ENCODE peak calls at places on chromosome 1, in eight cellular contexts. U is T-helper 2 cell; J is activated naive CD4-positive, alpha-beta T cell treated with anti-CD3 and anti-CD28 coated beads, Interleukin-2, amount 10 ng/mL, durations not matched to agents 7 days and 5 days; H is activated CD8-positive, alpha-beta memory T cell treated with anti-CD3 and anti-CD28 coated beads for 24 hours; O is CD4-positive, CD25-positive, alpha-beta regulatory T cell; Y is occipital lobe; A is CD8-positive, alpha-beta T cell; Z is NCI-H1930. M is an unnamed sample.

GRCh38 chr1:166165661-166166399 is 971 bp downstream of the FAM78B start:
- DNase-seq in U (peak), J (peak), H (peak), O (no peak), Y (no peak), A (no peak), Z (no peak), M (no peak)

GRCh38 chr1:21896026-21896425 is 41.1 kb downstream of the HSPG2 start:
- DNase-seq in U (no peak), J (no peak), H (no peak), O (no peak), Y (no peak), A (no peak), Z (no peak), M (no peak)

GRCh38 chr1:81606656-81607055 is 194.1 kb upstream of the ADGRL2 start:
- DNase-seq in U (no peak), J (no peak), H (no peak), O (no peak), Y (no peak), A (no peak), Z (no peak), M (no peak)

GRCh38 chr1:70386121-70386520 is 24.9 kb upstream of the CTH start:
- DNase-seq in U (no peak), J (no peak), H (no peak), O (no peak), Y (no peak), A (no peak), Z (no peak), M (no peak)

GRCh38 chr1:235417101-235417697 is 50.0 kb downstream of the TBCE start:
- DNase-seq in U (peak), J (peak), H (peak), O (peak), Y (peak), A (peak), Z (peak), M (peak)

GRCh38 chr1:9589719-9590157 is 1.0 kb downstream of the TMEM201 start:
- DNase-seq in U (peak), J (no peak), H (no peak), O (no peak), Y (no peak), A (no peak), Z (no peak), M (no peak)

GRCh38 chr1:43506233-43506632 is 24.4 kb upstream of the PTPRF start:
- DNase-seq in U (no peak), J (no peak), H (no peak), O (no peak), Y (no peak), A (no peak), Z (no peak), M (no peak)

GRCh38 chr1:234926574-234927311 is 201.9 kb downstream of the TOMM20 start:
- DNase-seq in U (peak), J (peak), H (peak), O (peak), Y (no peak), A (no peak), Z (no peak), M (no peak)

GRCh38 chr1:234561322-234561721 is 48.7 kb downstream of the IRF2BP2 start:
- DNase-seq in U (no peak), J (no peak), H (no peak), O (no peak), Y (no peak), A (no peak), Z (no peak), M (no peak)

GRCh38 chr1:244221961-244222360 is 170.9 kb downstream of the ZBTB18 start:
- DNase-seq in U (no peak), J (no peak), H (no peak), O (no peak), Y (no peak), A (no peak), Z (no peak), M (no peak)

GRCh38 chr1:180114546-180114945 is 40.1 kb upstream of the QSOX1 start:
- DNase-seq in U (no peak), J (no peak), H (no peak), O (no peak), Y (no peak), A (no peak), Z (no peak), M (no peak)

M was measured in anterior cingulate cortex.